ENCODE peak calls at places on chromosome 12, in six cellular contexts. N, W, R, M, I and H are unnamed samples.

GRCh38 chr12:65944637-65945036 is 120.4 kb downstream of the HMGA2 start:
- DNase-seq in W (no peak), M (no peak), I (no peak), R (no peak), N (no peak), H (no peak)

GRCh38 chr12:27521066-27521465 is 2.9 kb upstream of the PPFIBP1 start:
- DNase-seq in N (no peak), I (no peak), W (no peak), M (no peak), R (no peak), H (peak)

GRCh38 chr12:118122264-118122663 is 13.7 kb upstream of the PEBP1 start:
- DNase-seq in N (no peak), W (no peak), I (no peak), R (no peak), M (no peak), H (no peak)

GRCh38 chr12:91515944-91516739 is 333.5 kb upstream of the DCN start:
- DNase-seq in R (no peak), M (no peak), I (no peak), N (no peak), W (no peak), H (no peak)

GRCh38 chr12:57625261-57626032 is 7.6 kb downstream of the B4GALNT1 start:
- DNase-seq in I (no peak), M (no peak), W (no peak), R (no peak), N (no peak), H (no peak)

GRCh38 chr12:111310076-111310870 is 58.6 kb downstream of the PHETA1 start:
- DNase-seq in I (no peak), M (no peak), W (no peak), R (no peak), N (no peak), H (no peak)

GRCh38 chr12:18259906-18260682 is 1.2 kb upstream of the PIK3C2G start:
- DNase-seq in N (no peak), M (no peak), I (no peak), R (no peak), W (no peak), H (no peak)

GRCh38 chr12:63826002-63826585 is 18.4 kb upstream of the SRGAP1 start:
- DNase-seq in M (no peak), N (no peak), W (peak), R (no peak), I (no peak), H (peak)

GRCh38 chr12:50251619-50252300 is 31.6 kb downstream of the LIMA1 start:
- DNase-seq in M (no peak), N (no peak), W (peak), R (no peak), I (no peak), H (no peak)

GRCh38 chr12:21941522-21942376 is 523 bp upstream of the ABCC9 start:
- DNase-seq in N (no peak), I (peak), W (no peak), M (peak), R (peak), H (peak)

GRCh38 chr12:53532524-53533445 is 25.5 kb upstream of the NPFF start:
- DNase-seq in W (no peak), M (no peak), N (no peak), I (no peak), R (no peak), H (peak)

GRCh38 chr12:78671295-78671694 is 193.3 kb upstream of the SYT1 start:
- DNase-seq in R (no peak), N (no peak), I (no peak), M (no peak), W (no peak), H (peak)

DNA sequence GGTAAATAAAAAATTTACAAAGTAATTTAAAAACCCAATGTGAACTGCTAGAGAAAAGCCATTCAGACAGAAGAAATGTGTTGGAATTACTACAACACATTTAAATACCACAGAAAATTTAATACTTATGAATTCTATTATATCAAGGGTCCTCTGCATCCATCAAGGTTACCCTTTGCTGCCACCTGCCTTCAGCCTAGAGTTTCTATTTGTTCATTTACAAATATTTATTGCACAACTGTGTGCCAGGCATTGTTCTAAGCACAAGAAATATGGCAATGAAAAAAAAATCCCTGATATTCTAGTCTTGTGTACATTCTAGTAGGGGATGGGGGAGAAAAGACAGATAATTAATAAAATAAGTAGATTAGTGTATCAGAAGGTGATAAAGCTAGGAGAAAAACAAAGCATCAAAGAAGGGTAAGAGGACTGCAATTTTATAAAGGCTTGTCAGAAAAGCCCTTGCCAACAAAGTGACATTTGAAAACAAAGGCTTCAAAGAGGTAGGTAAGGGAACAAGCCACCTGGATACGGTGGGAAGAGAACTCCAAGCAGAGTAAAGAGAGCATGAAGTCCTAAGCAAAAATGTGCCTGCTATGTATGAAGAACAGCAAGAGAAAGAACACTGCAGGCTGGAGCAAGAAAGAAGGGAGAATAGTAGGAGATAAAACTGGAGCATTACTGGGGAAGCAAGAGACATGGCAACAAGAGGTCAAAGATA is 59.1 kb upstream of the SLC6A13 start:
- DNase-seq in N (no peak), W (no peak), I (no peak), M (no peak), R (peak), H (peak)
- TF ChIP-seq CTCF in N (peak), W (no peak), I (no peak), M (no peak), R (peak), H (no peak)

GRCh38 chr12:49230810-49231209 is 34.1 kb upstream of the TUBA1C start:
- DNase-seq in M (no peak), R (no peak), I (no peak), W (no peak), N (no peak), H (no peak)

GRCh38 chr12:49230176-49230575 is 34.7 kb upstream of the TUBA1C start:
- DNase-seq in M (no peak), W (no peak), N (no peak), I (no peak), R (no peak), H (no peak)

GRCh38 chr12:49232940-49233841 is 31.7 kb upstream of the TUBA1C start:
- DNase-seq in M (peak), I (no peak), N (peak), R (peak), W (no peak), H (no peak)

GRCh38 chr12:49233842-49234526 is 30.9 kb upstream of the TUBA1C start:
- DNase-seq in I (peak), W (peak), R (peak), N (peak), M (peak), H (no peak)

DNA sequence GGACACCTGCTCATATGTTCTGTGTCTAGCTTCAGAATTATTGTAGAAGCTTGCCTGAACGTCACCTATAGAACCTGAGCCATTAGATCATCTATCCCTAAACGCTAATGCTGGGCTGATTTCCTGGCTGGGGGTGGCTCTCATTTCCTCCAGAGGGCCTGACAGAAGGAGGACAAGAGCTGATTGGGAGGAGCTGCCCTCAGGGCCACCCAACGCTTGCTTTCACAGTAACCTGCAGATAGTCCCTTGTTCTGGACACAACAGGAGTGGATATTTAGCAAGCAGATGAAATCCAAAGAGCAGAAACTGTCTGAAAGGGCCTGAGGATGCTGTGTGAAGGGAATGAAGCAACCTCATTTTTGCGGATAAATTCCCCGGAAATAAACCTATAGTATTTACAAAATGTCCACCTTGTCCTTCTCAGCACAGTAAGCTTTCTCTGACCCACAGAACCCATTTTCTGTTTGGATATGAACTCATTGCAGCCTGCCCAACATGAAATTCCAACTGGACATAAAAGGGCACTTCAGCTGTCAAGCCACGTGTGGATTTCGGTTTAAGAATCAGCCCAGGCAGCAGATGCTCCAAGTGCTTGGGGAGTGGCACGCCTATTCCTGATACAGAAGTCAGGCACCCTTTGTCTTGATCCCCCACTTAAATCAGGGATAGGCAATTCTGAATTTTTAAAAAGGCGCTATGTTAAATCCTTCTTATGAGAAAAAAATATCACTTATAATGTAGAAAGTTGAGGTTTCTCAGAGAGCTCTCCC is 32.8 kb upstream of the TUBA1C start:
- DNase-seq in W (no peak), N (no peak), R (no peak), M (no peak), I (no peak), H (no peak)
- H3K4me3 ChIP-seq in W (no peak), N (no peak), R (no peak), M (no peak), I (no peak), H (no peak)

GRCh38 chr12:123238330-123238682 is 5.1 kb downstream of the MTRFR start:
- DNase-seq in R (no peak), I (no peak), N (no peak), W (no peak), M (no peak), H (no peak)
- TF ChIP-seq CTCF in R (no peak), I (no peak), N (no peak), W (no peak), M (no peak), H (no peak)

GRCh38 chr12:95546491-95546813 is 4.8 kb downstream of the USP44 start:
- DNase-seq in M (no peak), W (no peak), R (no peak), I (no peak), N (no peak), H (no peak)
- H3K4me3 ChIP-seq in M (no peak), W (no peak), R (no peak), I (no peak), N (no peak), H (no peak)

GRCh38 chr12:119964123-119964522 is 24.9 kb upstream of the BICDL1 start:
- DNase-seq in M (no peak), N (no peak), I (no peak), R (no peak), W (peak), H (no peak)

GRCh38 chr12:119956047-119956446 is 33.0 kb upstream of the BICDL1 start:
- DNase-seq in W (no peak), I (no peak), R (no peak), M (no peak), N (no peak), H (no peak)

GRCh38 chr12:119957135-119957534 is 31.9 kb upstream of the BICDL1 start:
- DNase-seq in N (no peak), I (no peak), W (no peak), M (no peak), R (no peak), H (no peak)

GRCh38 chr12:119964876-119965275 is 24.2 kb upstream of the BICDL1 start:
- DNase-seq in I (no peak), W (no peak), M (no peak), N (no peak), R (no peak), H (no peak)

DNA sequence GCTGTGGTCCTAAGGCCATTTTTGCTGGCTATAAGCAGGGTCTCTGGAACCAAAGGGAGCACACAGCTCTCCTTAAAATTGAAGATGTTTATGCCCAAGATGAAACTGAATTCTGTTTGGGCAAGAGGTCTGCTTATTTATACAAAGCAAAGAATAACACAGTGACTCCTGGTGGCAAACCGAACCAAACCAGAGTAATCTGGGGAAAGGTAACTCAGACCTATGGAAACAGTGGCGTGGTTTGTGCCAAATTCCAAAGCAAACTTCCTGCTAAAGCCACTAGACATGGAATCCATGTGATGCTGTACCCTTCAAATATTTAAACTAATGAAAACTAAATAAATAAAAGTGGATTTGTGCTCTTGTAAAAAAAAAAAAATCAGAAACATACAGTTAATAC is 29.6 kb upstream of the BICDL1 start:
- DNase-seq in M (no peak), W (no peak), I (no peak), R (no peak), N (no peak), H (no peak)
- TF ChIP-seq CTCF in M (no peak), W (no peak), I (no peak), R (no peak), N (no peak), H (no peak)

GRCh38 chr12:89882757-89883156 is 174.1 kb upstream of the ATP2B1 start:
- DNase-seq in R (no peak), N (no peak), M (no peak), W (no peak), I (no peak), H (no peak)

GRCh38 chr12:89884365-89884915 is 175.8 kb upstream of the ATP2B1 start:
- DNase-seq in W (no peak), M (no peak), R (no peak), N (no peak), I (no peak), H (no peak)

GRCh38 chr12:89883630-89884364 is 175.2 kb upstream of the ATP2B1 start:
- DNase-seq in I (no peak), N (no peak), M (no peak), R (no peak), W (no peak), H (peak)

GRCh38 chr12:89880695-89881350 is 172.2 kb upstream of the ATP2B1 start:
- DNase-seq in I (peak), R (no peak), N (no peak), W (peak), M (no peak), H (no peak)

DNA sequence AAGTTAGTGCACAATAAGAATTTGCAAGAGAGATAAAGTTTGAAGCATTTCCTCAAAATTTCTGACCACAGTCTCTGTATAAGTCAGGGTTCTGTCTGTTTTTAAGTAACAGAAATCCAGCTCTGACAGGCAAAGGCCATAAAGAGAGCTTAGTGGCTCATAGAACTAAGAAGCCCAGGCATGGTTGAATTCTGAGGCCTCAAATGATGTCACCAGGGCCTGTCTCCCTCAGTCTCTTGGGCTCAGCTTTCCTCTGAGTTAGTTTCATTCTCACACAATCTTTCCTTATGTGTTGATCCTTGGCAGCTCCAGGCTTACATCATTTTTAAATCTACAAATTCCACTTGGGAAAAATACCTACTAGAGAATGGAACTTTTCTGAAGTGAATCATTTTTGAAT is 173.4 kb upstream of the ATP2B1 start:
- DNase-seq in M (no peak), W (peak), N (no peak), R (no peak), I (peak), H (peak)
- H3K4me3 ChIP-seq in M (no peak), W (no peak), N (no peak), R (no peak), I (no peak), H (no peak)

GRCh38 chr12:95574030-95574429 is 22.8 kb upstream of the USP44 start:
- DNase-seq in I (no peak), W (no peak), R (no peak), M (no peak), N (no peak), H (no peak)

GRCh38 chr12:95571369-95571768 is 20.1 kb upstream of the USP44 start:
- DNase-seq in W (no peak), R (no peak), N (no peak), M (no peak), I (no peak), H (no peak)

GRCh38 chr12:95577820-95578219 is 26.5 kb upstream of the USP44 start:
- DNase-seq in R (no peak), W (no peak), I (no peak), N (no peak), M (no peak), H (no peak)

DNA sequence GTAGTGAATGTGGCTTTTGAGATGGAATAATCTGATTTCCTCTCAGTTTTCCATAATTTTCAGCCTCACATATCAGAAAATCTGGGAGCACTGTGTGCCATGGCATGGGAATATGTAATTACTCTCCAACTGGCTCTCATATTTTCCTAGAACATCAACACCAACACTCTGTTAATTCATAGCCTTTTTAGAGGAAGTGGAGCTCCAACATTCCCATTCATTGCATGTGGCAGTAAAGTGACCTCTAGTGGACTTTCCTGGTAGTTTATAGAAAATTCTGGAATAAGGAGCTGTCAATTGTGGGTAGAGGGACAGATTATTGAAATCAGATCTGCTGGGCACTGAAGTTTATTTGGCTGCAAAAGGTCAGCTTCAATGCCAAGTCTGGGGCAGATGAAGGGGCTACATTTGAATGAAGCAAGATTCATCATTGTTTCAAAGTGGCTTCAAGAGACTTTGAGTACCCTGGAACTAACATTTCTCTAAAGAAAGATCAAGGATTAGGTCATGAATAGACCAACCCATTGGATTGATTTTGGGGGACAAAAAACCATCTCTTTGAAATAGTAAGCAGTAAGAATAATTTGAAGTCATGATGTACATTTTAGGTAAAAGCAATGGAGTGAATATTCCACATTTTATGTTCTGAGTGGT is 23.6 kb upstream of the USP44 start:
- DNase-seq in I (no peak), W (no peak), M (no peak), R (no peak), N (no peak), H (peak)
- TF ChIP-seq CTCF in I (peak), W (peak), M (peak), R (peak), N (peak), H (peak)

DNA sequence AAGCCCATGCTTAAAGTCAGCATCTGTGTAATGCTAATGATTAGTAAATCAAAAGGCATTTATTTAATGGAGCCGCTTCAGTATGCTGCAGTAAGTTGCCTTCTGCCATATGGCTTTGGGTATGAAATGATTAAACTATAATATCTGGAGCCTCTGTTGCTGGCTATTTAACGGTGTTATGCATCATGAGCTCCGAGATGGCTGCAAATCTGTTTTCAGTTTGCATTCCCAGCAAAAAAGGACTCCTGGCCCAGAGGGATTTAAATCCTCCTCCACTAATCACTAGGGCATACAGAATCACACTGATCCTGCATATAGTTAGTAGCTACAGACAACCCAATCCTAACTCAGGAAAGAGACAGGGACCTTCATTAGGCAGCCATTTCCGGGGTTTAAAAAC is 171.5 kb upstream of the EEA1 start:
- DNase-seq in R (no peak), W (no peak), N (no peak), M (no peak), I (no peak), H (no peak)
- H3K4me3 ChIP-seq in R (no peak), W (no peak), N (no peak), M (no peak), I (no peak), H (no peak)

DNA sequence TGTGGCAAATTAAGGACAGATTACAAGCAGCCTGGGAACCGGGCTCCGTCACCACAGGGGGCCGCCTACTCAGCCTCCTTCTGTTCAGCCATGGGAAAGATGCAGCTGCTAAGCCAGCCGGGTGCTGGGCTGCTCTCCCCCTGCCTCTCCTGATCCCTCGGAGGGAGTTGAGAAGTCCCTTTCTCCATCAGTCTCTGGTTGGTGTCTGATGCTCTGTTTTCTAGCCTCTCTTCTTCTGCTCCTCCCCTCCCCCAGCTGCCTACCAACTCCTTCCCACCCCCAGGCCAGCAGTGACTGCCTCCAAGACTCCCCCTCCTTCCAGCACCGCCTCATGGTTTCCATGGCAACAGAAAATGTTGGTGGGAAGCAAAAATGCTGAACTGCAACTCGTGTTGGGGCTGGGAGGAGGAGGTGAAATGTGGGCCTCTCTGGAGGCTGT is 486.7 kb downstream of the APAF1 start:
- DNase-seq in R (peak), W (peak), I (peak), M (peak), N (peak), H (no peak)
- TF ChIP-seq CTCF in R (no peak), W (no peak), I (no peak), M (no peak), N (no peak), H (no peak)